ENCODE peak calls at places on chromosomes 4 and X, in five cellular contexts. One of them, this sample, is unnamed.

GRCh38 chrX:105463483-105463882 is 243.0 kb upstream of the TEX13A start:
- DNase-seq in NCI-H1105: no peak
- DNase-seq in uterus: no peak
- DNase-seq in neural crest cell: no peak
- DNase-seq in lower leg skin: no peak
- DNase-seq in this sample: no peak

GRCh38 chrX:133563705-133564104 is 148.4 kb upstream of the GPC4 start:
- DNase-seq in NCI-H1105: no peak
- DNase-seq in uterus: peak; percentile 32
- DNase-seq in neural crest cell: no peak
- DNase-seq in lower leg skin: no peak
- DNase-seq in this sample: no peak

GRCh38 chrX:40748977-40749376 is 13.6 kb upstream of the MED14 start:
- DNase-seq in NCI-H1105: no peak
- DNase-seq in uterus: no peak
- DNase-seq in neural crest cell: no peak
- DNase-seq in lower leg skin: no peak
- DNase-seq in this sample: no peak

GRCh38 chrX:2676794-2677675 is 14.1 kb upstream of the CD99 start:
- DNase-seq in NCI-H1105: no peak
- DNase-seq in uterus: no peak
- DNase-seq in neural crest cell: no peak
- DNase-seq in lower leg skin: no peak
- DNase-seq in this sample: no peak

GRCh38 chr4:48046059-48046458 is 29.5 kb downstream of the NIPAL1 start:
- DNase-seq in NCI-H1105: no peak
- DNase-seq in uterus: no peak
- DNase-seq in neural crest cell: no peak
- DNase-seq in lower leg skin: no peak
- DNase-seq in this sample: no peak

GRCh38 chrX:94204524-94204923 is 530.5 kb downstream of the FAM133A start:
- DNase-seq in NCI-H1105: no peak
- DNase-seq in uterus: no peak
- DNase-seq in neural crest cell: no peak
- DNase-seq in lower leg skin: no peak
- DNase-seq in this sample: no peak

GRCh38 chr4:143616771-143617170 is 83.7 kb downstream of the FREM3 start:
- DNase-seq in NCI-H1105: no peak
- DNase-seq in uterus: no peak
- DNase-seq in neural crest cell: no peak
- DNase-seq in lower leg skin: no peak
- DNase-seq in this sample: no peak

GRCh38 chr4:128163177-128164117 is 102.3 kb downstream of the LARP1B start:
- DNase-seq in NCI-H1105: no peak
- DNase-seq in uterus: no peak
- DNase-seq in neural crest cell: no peak
- DNase-seq in lower leg skin: no peak
- DNase-seq in this sample: no peak

GRCh38 chr4:5753766-5754528 is 42.9 kb downstream of the EVC start:
- DNase-seq in NCI-H1105: no peak
- DNase-seq in uterus: peak; percentile 43
- DNase-seq in neural crest cell: no peak
- DNase-seq in lower leg skin: peak; percentile 77
- DNase-seq in this sample: no peak

GRCh38 chr4:7519638-7520373 is 85.1 kb upstream of the PSAPL1 start:
- DNase-seq in NCI-H1105: no peak
- DNase-seq in uterus: no peak
- DNase-seq in neural crest cell: no peak
- DNase-seq in lower leg skin: no peak
- DNase-seq in this sample: no peak

GRCh38 chrX:115584715-115585114 is 23.7 kb downstream of the PLS3 start:
- DNase-seq in NCI-H1105: no peak
- DNase-seq in uterus: no peak
- DNase-seq in neural crest cell: no peak
- DNase-seq in lower leg skin: no peak
- DNase-seq in this sample: no peak

GRCh38 chr4:125728568-125728967 is 413.8 kb downstream of the FAT4 start:
- DNase-seq in NCI-H1105: no peak
- DNase-seq in uterus: no peak
- DNase-seq in neural crest cell: no peak
- DNase-seq in lower leg skin: no peak
- DNase-seq in this sample: no peak

This sample was measured in ovary.